ENCODE peak calls at places on chromosomes 2 and 18, in six cellular contexts. M is NCI-H460; L is right cardiac atrium; W is type B pancreatic cell; S is GM19239; G is CD8-positive, alpha-beta T cell. N is an unnamed sample.

GRCh38 chr2:27285481-27285880 is 3.3 kb downstream of the TRIM54 start:
- DNase-seq in M (no peak), L (no peak), W (no peak), S (no peak), G (no peak), N (no peak)

GRCh38 chr2:72893594-72894319 is 6.5 kb downstream of the SPR start:
- DNase-seq in M (peak), L (peak), W (no peak), S (peak), G (no peak), N (peak)

GRCh38 chr2:223538920-223539440 is 63.2 kb downstream of the SCG2 start:
- DNase-seq in M (no peak), L (peak), W (no peak), S (no peak), G (no peak), N (no peak)

GRCh38 chr2:63665806-63666205 is 77.0 kb downstream of the MDH1 start:
- DNase-seq in M (no peak), L (no peak), W (no peak), S (no peak), G (no peak), N (no peak)

GRCh38 chr2:209395232-209395631 is 28.6 kb upstream of the MAP2 start:
- DNase-seq in M (no peak), L (no peak), W (no peak), S (no peak), G (no peak), N (no peak)

GRCh38 chr2:69499242-69499641 is 62.0 kb upstream of the NFU1 start:
- DNase-seq in M (no peak), L (no peak), W (no peak), S (peak), G (no peak), N (no peak)

GRCh38 chr2:9178110-9178904 is 28.3 kb upstream of the ASAP2 start:
- DNase-seq in M (no peak), L (peak), W (no peak), S (no peak), G (no peak), N (no peak)

GRCh38 chr2:33521791-33522281 is 45.4 kb downstream of the RASGRP3 start:
- DNase-seq in M (no peak), L (no peak), W (no peak), S (no peak), G (no peak), N (no peak)

GRCh38 chr2:223027442-223027841 is 24.5 kb upstream of the KCNE4 start:
- DNase-seq in M (peak), L (no peak), W (no peak), S (no peak), G (no peak), N (no peak)

GRCh38 chr2:74048843-74049519 is 64.3 kb downstream of the TET3 start:
- DNase-seq in M (no peak), L (no peak), W (no peak), S (no peak), G (no peak), N (no peak)

GRCh38 chr2:222301296-222301997 is 2.6 kb upstream of the PAX3 start:
- DNase-seq in M (no peak), L (no peak), W (no peak), S (no peak), G (no peak), N (no peak)

GRCh38 chr2:85264471-85264870 is 63.3 kb downstream of the TGOLN2 start:
- DNase-seq in M (no peak), L (no peak), W (no peak), S (no peak), G (no peak), N (no peak)

GRCh38 chr2:11569636-11570035 is 35.8 kb downstream of the GREB1 start:
- DNase-seq in M (no peak), L (no peak), W (no peak), S (no peak), G (no peak), N (no peak)

GRCh38 chr2:128440666-128441340 is 122.1 kb upstream of the HS6ST1 start:
- DNase-seq in M (no peak), L (peak), W (peak), S (no peak), G (peak), N (no peak)

GRCh38 chr2:218583983-218584850 is 15.6 kb downstream of the CNOT9 start:
- DNase-seq in M (no peak), L (no peak), W (no peak), S (no peak), G (no peak), N (no peak)

GRCh38 chr2:170744248-170745002 is 25.8 kb upstream of the ERICH2 start:
- DNase-seq in M (peak), L (no peak), W (no peak), S (no peak), G (no peak), N (no peak)

GRCh38 chr18:598053-598665 is 1.4 kb downstream of the CLUL1 start:
- DNase-seq in M (no peak), L (no peak), W (no peak), S (no peak), G (no peak), N (no peak)

GRCh38 chr18:44895176-44895798 is 214.6 kb downstream of the SETBP1 start:
- DNase-seq in M (peak), L (peak), W (no peak), S (no peak), G (no peak), N (no peak)

GRCh38 chr18:23837591-23837990 is 148.3 kb downstream of the LAMA3 start:
- DNase-seq in M (no peak), L (peak), W (no peak), S (no peak), G (no peak), N (no peak)

GRCh38 chr18:48634491-48634890 is 95.7 kb downstream of the CTIF start:
- DNase-seq in M (no peak), L (no peak), W (no peak), S (no peak), G (no peak), N (no peak)

GRCh38 chr18:75554644-75555043 is 127.1 kb upstream of the SMIM21 start:
- DNase-seq in M (no peak), L (no peak), W (no peak), S (no peak), G (no peak), N (no peak)

GRCh38 chr2:23772684-23773083 is 154.2 kb downstream of the ATAD2B start:
- DNase-seq in M (no peak), L (no peak), W (no peak), S (no peak), G (no peak), N (no peak)

GRCh38 chr2:189570565-189570964 is 10.0 kb downstream of the SLC40A1 start:
- DNase-seq in M (no peak), L (no peak), W (no peak), S (no peak), G (no peak), N (no peak)

GRCh38 chr2:43758738-43759137 is 15.1 kb upstream of the DYNC2LI1 start:
- DNase-seq in M (no peak), L (peak), W (no peak), S (no peak), G (no peak), N (no peak)